ENCODE peak calls at places on chromosomes 1 and 21, in eight cellular contexts. One of them, this sample, is unnamed.

GRCh38 chr1:212858461-212859265 is 588 bp downstream of the FLVCR1 start:
- DNase-seq in cardiac fibroblast: peak; percentile 39
- DNase-seq in left ventricle myocardium inferior: peak; percentile 16
- DNase-seq in CD8-positive, alpha-beta T cell: no peak
- DNase-seq in omental fat pad: no peak
- DNase-seq in CD4-positive, alpha-beta T cell: peak; percentile 3
- DNase-seq in osteocyte: no peak
- DNase-seq in OCI-LY7: peak; percentile 49
- DNase-seq in this sample: no peak

GRCh38 chr1:217482356-217483102 is 148.4 kb downstream of the GPATCH2 start:
- DNase-seq in cardiac fibroblast: peak; percentile 89
- DNase-seq in left ventricle myocardium inferior: no peak
- DNase-seq in CD8-positive, alpha-beta T cell: no peak
- DNase-seq in omental fat pad: no peak
- DNase-seq in CD4-positive, alpha-beta T cell: no peak
- DNase-seq in osteocyte: no peak
- DNase-seq in OCI-LY7: no peak
- DNase-seq in this sample: no peak

GRCh38 chr21:43812139-43812821 is 22.9 kb downstream of the RRP1 start:
- DNase-seq in cardiac fibroblast: no peak
- DNase-seq in left ventricle myocardium inferior: no peak
- DNase-seq in CD8-positive, alpha-beta T cell: no peak
- DNase-seq in omental fat pad: no peak
- DNase-seq in CD4-positive, alpha-beta T cell: no peak
- DNase-seq in osteocyte: no peak
- DNase-seq in OCI-LY7: no peak
- DNase-seq in this sample: no peak

GRCh38 chr1:39898648-39899603 is 2.8 kb downstream of the MYCL start:
- DNase-seq in cardiac fibroblast: peak; percentile 68
- DNase-seq in left ventricle myocardium inferior: no peak
- DNase-seq in CD8-positive, alpha-beta T cell: no peak
- DNase-seq in omental fat pad: no peak
- DNase-seq in CD4-positive, alpha-beta T cell: no peak
- DNase-seq in osteocyte: no peak
- DNase-seq in OCI-LY7: peak; percentile 31
- DNase-seq in this sample: peak; percentile 83

GRCh38 chr1:111909010-111909409 is 80.5 kb downstream of the KCND3 start:
- DNase-seq in cardiac fibroblast: no peak
- DNase-seq in left ventricle myocardium inferior: no peak
- DNase-seq in CD8-positive, alpha-beta T cell: no peak
- DNase-seq in omental fat pad: no peak
- DNase-seq in CD4-positive, alpha-beta T cell: no peak
- DNase-seq in osteocyte: no peak
- DNase-seq in OCI-LY7: no peak
- DNase-seq in this sample: no peak

GRCh38 chr1:8075511-8076051 is 49.5 kb upstream of the ERRFI1 start:
- DNase-seq in cardiac fibroblast: peak; percentile 55
- DNase-seq in left ventricle myocardium inferior: no peak
- DNase-seq in CD8-positive, alpha-beta T cell: no peak
- DNase-seq in omental fat pad: no peak
- DNase-seq in CD4-positive, alpha-beta T cell: no peak
- DNase-seq in osteocyte: no peak
- DNase-seq in OCI-LY7: no peak
- DNase-seq in this sample: no peak

GRCh38 chr1:192751260-192751659 is 57.6 kb upstream of the RGS2 start:
- DNase-seq in cardiac fibroblast: no peak
- DNase-seq in left ventricle myocardium inferior: no peak
- DNase-seq in CD8-positive, alpha-beta T cell: no peak
- DNase-seq in omental fat pad: no peak
- DNase-seq in CD4-positive, alpha-beta T cell: no peak
- DNase-seq in osteocyte: no peak
- DNase-seq in OCI-LY7: no peak
- DNase-seq in this sample: no peak

GRCh38 chr1:156618853-156619581 is at the start of gene HAPLN2:
- DNase-seq in cardiac fibroblast: no peak
- DNase-seq in left ventricle myocardium inferior: no peak
- DNase-seq in CD8-positive, alpha-beta T cell: no peak
- DNase-seq in omental fat pad: no peak
- DNase-seq in CD4-positive, alpha-beta T cell: no peak
- DNase-seq in osteocyte: no peak
- DNase-seq in OCI-LY7: peak; percentile 45
- DNase-seq in this sample: no peak

GRCh38 chr1:50308883-50309282 is 114.4 kb downstream of the DMRTA2 start:
- DNase-seq in cardiac fibroblast: peak; percentile 18
- DNase-seq in left ventricle myocardium inferior: no peak
- DNase-seq in CD8-positive, alpha-beta T cell: no peak
- DNase-seq in omental fat pad: no peak
- DNase-seq in CD4-positive, alpha-beta T cell: no peak
- DNase-seq in osteocyte: no peak
- DNase-seq in OCI-LY7: peak; percentile 48
- DNase-seq in this sample: no peak

GRCh38 chr1:8078176-8078671 is 52.1 kb upstream of the ERRFI1 start:
- DNase-seq in cardiac fibroblast: peak; percentile 90
- DNase-seq in left ventricle myocardium inferior: no peak
- DNase-seq in CD8-positive, alpha-beta T cell: no peak
- DNase-seq in omental fat pad: no peak
- DNase-seq in CD4-positive, alpha-beta T cell: no peak
- DNase-seq in osteocyte: no peak
- DNase-seq in OCI-LY7: no peak
- DNase-seq in this sample: no peak

GRCh38 chr1:31381394-31382287 is 8.8 kb upstream of the FABP3 start:
- DNase-seq in cardiac fibroblast: peak; percentile 57
- DNase-seq in left ventricle myocardium inferior: peak; percentile 62
- DNase-seq in CD8-positive, alpha-beta T cell: no peak
- DNase-seq in omental fat pad: no peak
- DNase-seq in CD4-positive, alpha-beta T cell: no peak
- DNase-seq in osteocyte: no peak
- DNase-seq in OCI-LY7: no peak
- DNase-seq in this sample: no peak

GRCh38 chr1:37233606-37234005 is 199.3 kb upstream of the GRIK3 start:
- DNase-seq in cardiac fibroblast: no peak
- DNase-seq in left ventricle myocardium inferior: no peak
- DNase-seq in CD8-positive, alpha-beta T cell: no peak
- DNase-seq in omental fat pad: no peak
- DNase-seq in CD4-positive, alpha-beta T cell: no peak
- DNase-seq in osteocyte: no peak
- DNase-seq in OCI-LY7: no peak
- DNase-seq in this sample: no peak

GRCh38 chr1:11671544-11672286 is 7.7 kb downstream of the FBXO6 start:
- DNase-seq in cardiac fibroblast: no peak
- DNase-seq in left ventricle myocardium inferior: no peak
- DNase-seq in CD8-positive, alpha-beta T cell: no peak
- DNase-seq in omental fat pad: no peak
- DNase-seq in CD4-positive, alpha-beta T cell: no peak
- DNase-seq in osteocyte: no peak
- DNase-seq in OCI-LY7: no peak
- DNase-seq in this sample: no peak

GRCh38 chr1:147527941-147528936 is 13.1 kb upstream of the BCL9 start:
- DNase-seq in cardiac fibroblast: no peak
- DNase-seq in left ventricle myocardium inferior: no peak
- DNase-seq in CD8-positive, alpha-beta T cell: no peak
- DNase-seq in omental fat pad: no peak
- DNase-seq in CD4-positive, alpha-beta T cell: no peak
- DNase-seq in osteocyte: no peak
- DNase-seq in OCI-LY7: no peak
- DNase-seq in this sample: no peak

GRCh38 chr1:48807599-48808260 is 31.0 kb upstream of the BEND5 start:
- DNase-seq in cardiac fibroblast: no peak
- DNase-seq in left ventricle myocardium inferior: no peak
- DNase-seq in CD8-positive, alpha-beta T cell: no peak
- DNase-seq in omental fat pad: no peak
- DNase-seq in CD4-positive, alpha-beta T cell: no peak
- DNase-seq in osteocyte: no peak
- DNase-seq in OCI-LY7: no peak
- DNase-seq in this sample: no peak

GRCh38 chr1:155313266-155313665 is 4.6 kb downstream of the FDPS start:
- DNase-seq in cardiac fibroblast: no peak
- DNase-seq in left ventricle myocardium inferior: no peak
- DNase-seq in CD8-positive, alpha-beta T cell: no peak
- DNase-seq in omental fat pad: no peak
- DNase-seq in CD4-positive, alpha-beta T cell: no peak
- DNase-seq in osteocyte: no peak
- DNase-seq in OCI-LY7: no peak
- DNase-seq in this sample: no peak

GRCh38 chr1:116306102-116306501 is 66.9 kb upstream of the ATP1A1 start:
- DNase-seq in cardiac fibroblast: no peak
- DNase-seq in left ventricle myocardium inferior: no peak
- DNase-seq in CD8-positive, alpha-beta T cell: no peak
- DNase-seq in omental fat pad: no peak
- DNase-seq in CD4-positive, alpha-beta T cell: no peak
- DNase-seq in osteocyte: no peak
- DNase-seq in OCI-LY7: no peak
- DNase-seq in this sample: no peak

GRCh38 chr1:116667577-116668105 is at the start of gene IGSF3:
- DNase-seq in cardiac fibroblast: peak; percentile 22
- DNase-seq in left ventricle myocardium inferior: peak; percentile 82
- DNase-seq in CD8-positive, alpha-beta T cell: no peak
- DNase-seq in omental fat pad: peak; percentile 27
- DNase-seq in CD4-positive, alpha-beta T cell: peak; percentile 29
- DNase-seq in osteocyte: peak; percentile 87
- DNase-seq in OCI-LY7: no peak
- DNase-seq in this sample: peak; percentile 43

GRCh38 chr1:12457771-12458170 is 160.2 kb downstream of the DHRS3 start:
- DNase-seq in cardiac fibroblast: peak; percentile 42
- DNase-seq in left ventricle myocardium inferior: no peak
- DNase-seq in CD8-positive, alpha-beta T cell: no peak
- DNase-seq in omental fat pad: no peak
- DNase-seq in CD4-positive, alpha-beta T cell: no peak
- DNase-seq in osteocyte: no peak
- DNase-seq in OCI-LY7: no peak
- DNase-seq in this sample: no peak

GRCh38 chr1:50974618-50974935 is 4.5 kb downstream of the CDKN2C start:
- DNase-seq in cardiac fibroblast: no peak
- DNase-seq in left ventricle myocardium inferior: no peak
- DNase-seq in CD8-positive, alpha-beta T cell: no peak
- DNase-seq in omental fat pad: no peak
- DNase-seq in CD4-positive, alpha-beta T cell: no peak
- DNase-seq in osteocyte: no peak
- DNase-seq in OCI-LY7: no peak
- DNase-seq in this sample: no peak

GRCh38 chr1:94281361-94282142 is 44.2 kb upstream of the ARHGAP29 start:
- DNase-seq in cardiac fibroblast: peak; percentile 71
- DNase-seq in left ventricle myocardium inferior: no peak
- DNase-seq in CD8-positive, alpha-beta T cell: no peak
- DNase-seq in omental fat pad: no peak
- DNase-seq in CD4-positive, alpha-beta T cell: no peak
- DNase-seq in osteocyte: no peak
- DNase-seq in OCI-LY7: no peak
- DNase-seq in this sample: no peak

GRCh38 chr1:155124503-155125463 is 2.9 kb upstream of the EFNA1 start:
- DNase-seq in cardiac fibroblast: peak; percentile 35
- DNase-seq in left ventricle myocardium inferior: no peak
- DNase-seq in CD8-positive, alpha-beta T cell: no peak
- DNase-seq in omental fat pad: no peak
- DNase-seq in CD4-positive, alpha-beta T cell: no peak
- DNase-seq in osteocyte: no peak
- DNase-seq in OCI-LY7: no peak
- DNase-seq in this sample: no peak

GRCh38 chr1:237901284-237901870 is 10.7 kb upstream of the ZP4 start:
- DNase-seq in cardiac fibroblast: peak; percentile 1
- DNase-seq in left ventricle myocardium inferior: no peak
- DNase-seq in CD8-positive, alpha-beta T cell: no peak
- DNase-seq in omental fat pad: no peak
- DNase-seq in CD4-positive, alpha-beta T cell: no peak
- DNase-seq in osteocyte: no peak
- DNase-seq in OCI-LY7: peak; percentile 16
- DNase-seq in this sample: no peak

GRCh38 chr1:206696812-206697585 is 12.3 kb downstream of the MAPKAPK2 start:
- DNase-seq in cardiac fibroblast: peak; percentile 36
- DNase-seq in left ventricle myocardium inferior: no peak
- DNase-seq in CD8-positive, alpha-beta T cell: no peak
- DNase-seq in omental fat pad: no peak
- DNase-seq in CD4-positive, alpha-beta T cell: no peak
- DNase-seq in osteocyte: no peak
- DNase-seq in OCI-LY7: no peak
- DNase-seq in this sample: no peak

DNA sequence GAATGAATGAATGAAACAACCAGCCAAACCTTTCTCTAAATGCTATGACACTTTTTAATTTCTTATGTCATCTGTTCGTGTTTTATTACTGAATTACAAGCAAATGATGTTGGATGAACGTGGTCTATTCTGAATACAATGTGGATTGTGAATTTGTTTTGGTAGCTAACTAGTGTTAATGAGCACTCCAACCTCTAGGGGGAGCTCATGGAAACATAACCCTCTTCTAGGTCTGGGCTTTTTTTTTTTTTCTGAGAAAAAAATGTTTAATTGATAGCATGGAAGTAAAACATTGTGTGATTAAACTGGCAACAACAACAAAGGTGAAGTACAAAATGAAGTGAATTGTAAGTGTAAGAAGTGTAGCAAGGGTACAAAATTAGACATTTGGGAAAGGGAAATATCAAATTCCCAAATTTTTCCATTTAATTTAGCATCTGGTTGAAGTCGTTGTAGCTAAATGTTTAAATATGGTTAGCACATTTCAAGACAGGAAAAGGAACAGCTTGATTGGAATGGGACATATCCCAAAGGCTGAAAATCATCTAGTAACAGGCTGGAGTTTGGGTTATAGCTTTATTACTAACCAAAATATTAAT is 42.6 kb upstream of the PTGS2 start:
- DNase-seq in cardiac fibroblast: peak; percentile 72
- DNase-seq in left ventricle myocardium inferior: no peak
- DNase-seq in CD8-positive, alpha-beta T cell: no peak
- DNase-seq in omental fat pad: no peak
- DNase-seq in CD4-positive, alpha-beta T cell: no peak
- DNase-seq in osteocyte: no peak
- DNase-seq in OCI-LY7: peak; percentile 57
- DNase-seq in this sample: no peak
- TF ChIP-seq CTCF in cardiac fibroblast: peak; percentile 66
- TF ChIP-seq CTCF in left ventricle myocardium inferior: peak; percentile 38
- TF ChIP-seq CTCF in CD8-positive, alpha-beta T cell: no peak
- TF ChIP-seq CTCF in omental fat pad: no peak
- TF ChIP-seq CTCF in CD4-positive, alpha-beta T cell: no peak
- TF ChIP-seq CTCF in osteocyte: peak; percentile 60
- TF ChIP-seq CTCF in OCI-LY7: peak; percentile 88
- TF ChIP-seq CTCF in this sample: peak; percentile 49

GRCh38 chr1:28552482-28553228 is at the start of gene TRNAU1AP:
- DNase-seq in cardiac fibroblast: peak; percentile 96
- DNase-seq in left ventricle myocardium inferior: peak; percentile 97
- DNase-seq in CD8-positive, alpha-beta T cell: peak; percentile 97
- DNase-seq in omental fat pad: peak; percentile 86
- DNase-seq in CD4-positive, alpha-beta T cell: peak; percentile 97
- DNase-seq in osteocyte: peak; percentile 99
- DNase-seq in OCI-LY7: peak; percentile 98
- DNase-seq in this sample: peak; percentile 65
- TF ChIP-seq CTCF in cardiac fibroblast: no peak
- TF ChIP-seq CTCF in left ventricle myocardium inferior: no peak
- TF ChIP-seq CTCF in CD8-positive, alpha-beta T cell: no peak
- TF ChIP-seq CTCF in omental fat pad: no peak
- TF ChIP-seq CTCF in CD4-positive, alpha-beta T cell: no peak
- TF ChIP-seq CTCF in osteocyte: no peak
- TF ChIP-seq CTCF in OCI-LY7: peak; percentile 47
- TF ChIP-seq CTCF in this sample: no peak

GRCh38 chr1:6162773-6163172 is 17.3 kb downstream of the CHD5 start:
- DNase-seq in cardiac fibroblast: no peak
- DNase-seq in left ventricle myocardium inferior: no peak
- DNase-seq in CD8-positive, alpha-beta T cell: no peak
- DNase-seq in omental fat pad: no peak
- DNase-seq in CD4-positive, alpha-beta T cell: no peak
- DNase-seq in osteocyte: no peak
- DNase-seq in OCI-LY7: no peak
- DNase-seq in this sample: no peak
- TF ChIP-seq CTCF in cardiac fibroblast: peak; percentile 23
- TF ChIP-seq CTCF in left ventricle myocardium inferior: no peak
- TF ChIP-seq CTCF in CD8-positive, alpha-beta T cell: no peak
- TF ChIP-seq CTCF in omental fat pad: no peak
- TF ChIP-seq CTCF in CD4-positive, alpha-beta T cell: no peak
- TF ChIP-seq CTCF in osteocyte: no peak
- TF ChIP-seq CTCF in OCI-LY7: no peak
- TF ChIP-seq CTCF in this sample: no peak

GRCh38 chr1:243542726-243543415 is 287.0 kb downstream of the SDCCAG8 start:
- DNase-seq in cardiac fibroblast: no peak
- DNase-seq in left ventricle myocardium inferior: no peak
- DNase-seq in CD8-positive, alpha-beta T cell: no peak
- DNase-seq in omental fat pad: no peak
- DNase-seq in CD4-positive, alpha-beta T cell: no peak
- DNase-seq in osteocyte: no peak
- DNase-seq in OCI-LY7: peak; percentile 3
- DNase-seq in this sample: no peak
- TF ChIP-seq CTCF in cardiac fibroblast: no peak
- TF ChIP-seq CTCF in left ventricle myocardium inferior: no peak
- TF ChIP-seq CTCF in CD8-positive, alpha-beta T cell: no peak
- TF ChIP-seq CTCF in omental fat pad: no peak
- TF ChIP-seq CTCF in CD4-positive, alpha-beta T cell: no peak
- TF ChIP-seq CTCF in osteocyte: no peak
- TF ChIP-seq CTCF in OCI-LY7: peak; percentile 35
- TF ChIP-seq CTCF in this sample: no peak